ENCODE peak calls at places on chromosome 7, in seven cellular contexts. W is heart left ventricle, Q is stomach, S is prostate gland, Y is pancreas, D is HCT116, A is A549. Z is an unnamed sample.

GRCh38 chr7:142796501-142797341 is 26.0 kb downstream of the PRSS2 start:
- DNase-seq in W (no peak), Q (no peak), S (no peak), Y (no peak), D (no peak), A (no peak), Z (peak; percentile 80)

GRCh38 chr7:137731436-137731835 is 115.3 kb downstream of the DGKI start:
- DNase-seq in W (no peak), Q (no peak), S (no peak), Y (no peak), D (no peak), A (no peak), Z (no peak)

GRCh38 chr7:139730746-139731612 is 46.8 kb downstream of the HIPK2 start:
- DNase-seq in W (no peak), Q (peak; percentile 65), S (peak; percentile 40), Y (peak; percentile 38), D (no peak), A (no peak), Z (peak; percentile 23)

GRCh38 chr7:48390381-48391327 is 219.4 kb downstream of the ABCA13 start:
- DNase-seq in W (no peak), Q (no peak), S (no peak), Y (no peak), D (no peak), A (no peak), Z (no peak)

GRCh38 chr7:42194218-42194617 is 42.8 kb downstream of the GLI3 start:
- DNase-seq in W (no peak), Q (no peak), S (no peak), Y (no peak), D (no peak), A (no peak), Z (no peak)

GRCh38 chr7:140416560-140416959 is 12.7 kb downstream of the RAB19 start:
- DNase-seq in W (no peak), Q (no peak), S (no peak), Y (no peak), D (no peak), A (no peak), Z (no peak)

GRCh38 chr7:115911466-115911865 is 119.1 kb downstream of the TFEC start:
- DNase-seq in W (no peak), Q (no peak), S (no peak), Y (no peak), D (no peak), A (no peak), Z (no peak)

GRCh38 chr7:139762886-139763285 is 14.9 kb downstream of the HIPK2 start:
- DNase-seq in W (no peak), Q (no peak), S (no peak), Y (no peak), D (no peak), A (no peak), Z (peak; percentile 48)

GRCh38 chr7:142880886-142881505 is 4.5 kb downstream of the TRPV6 start:
- DNase-seq in W (no peak), Q (peak; percentile 58), S (no peak), Y (peak; percentile 53), D (peak; percentile 37), A (peak; percentile 29), Z (peak; percentile 89)

GRCh38 chr7:130930260-130930659 is 196.3 kb upstream of the KLF14 start:
- DNase-seq in W (no peak), Q (no peak), S (no peak), Y (no peak), D (no peak), A (peak; percentile 77), Z (no peak)

GRCh38 chr7:103387267-103387666 is 39.8 kb downstream of the PSMC2 start:
- DNase-seq in W (no peak), Q (no peak), S (no peak), Y (no peak), D (no peak), A (no peak), Z (no peak)

GRCh38 chr7:124364283-124364682 is 331.4 kb upstream of the TMEM229A start:
- DNase-seq in W (no peak), Q (no peak), S (no peak), Y (no peak), D (no peak), A (no peak), Z (no peak)

GRCh38 chr7:64888901-64889685 is 14.0 kb upstream of the ZNF273 start:
- DNase-seq in W (no peak), Q (peak; percentile 44), S (no peak), Y (peak; percentile 55), D (no peak), A (no peak), Z (peak; percentile 57)

GRCh38 chr7:388961-389701 is 99.2 kb downstream of the FOXL3 start:
- DNase-seq in W (peak; percentile 43), Q (no peak), S (no peak), Y (no peak), D (no peak), A (no peak), Z (peak; percentile 17)

GRCh38 chr7:117110480-117111315 is 157.4 kb downstream of the ST7 start:
- DNase-seq in W (no peak), Q (no peak), S (no peak), Y (no peak), D (no peak), A (no peak), Z (no peak)

GRCh38 chr7:148547946-148548345 is 42.6 kb upstream of the C7orf33 start:
- DNase-seq in W (no peak), Q (no peak), S (no peak), Y (no peak), D (no peak), A (no peak), Z (no peak)

GRCh38 chr7:16067695-16068094 is 353.6 kb downstream of the CRPPA start:
- DNase-seq in W (no peak), Q (no peak), S (no peak), Y (no peak), D (no peak), A (no peak), Z (no peak)

GRCh38 chr7:3301831-3302618 is 973 bp downstream of the SDK1 start:
- DNase-seq in W (no peak), Q (no peak), S (peak; percentile 8), Y (peak; percentile 43), D (no peak), A (peak; percentile 37), Z (peak; percentile 74)

GRCh38 chr7:15015545-15016314 is 113.2 kb upstream of the DGKB start:
- DNase-seq in W (no peak), Q (peak; percentile 27), S (peak; percentile 59), Y (peak; percentile 62), D (peak; percentile 87), A (peak; percentile 69), Z (peak; percentile 93)

GRCh38 chr7:134875867-134876266 is 96.4 kb downstream of the CALD1 start:
- DNase-seq in W (no peak), Q (no peak), S (no peak), Y (no peak), D (no peak), A (no peak), Z (no peak)

GRCh38 chr7:134870156-134870555 is 90.7 kb downstream of the CALD1 start:
- DNase-seq in W (no peak), Q (no peak), S (no peak), Y (no peak), D (no peak), A (no peak), Z (no peak)

GRCh38 chr7:134873253-134873652 is 93.8 kb downstream of the CALD1 start:
- DNase-seq in W (no peak), Q (no peak), S (no peak), Y (no peak), D (no peak), A (no peak), Z (no peak)

GRCh38 chr7:134870781-134871180 is 91.3 kb downstream of the CALD1 start:
- DNase-seq in W (no peak), Q (no peak), S (no peak), Y (no peak), D (no peak), A (no peak), Z (no peak)

DNA sequence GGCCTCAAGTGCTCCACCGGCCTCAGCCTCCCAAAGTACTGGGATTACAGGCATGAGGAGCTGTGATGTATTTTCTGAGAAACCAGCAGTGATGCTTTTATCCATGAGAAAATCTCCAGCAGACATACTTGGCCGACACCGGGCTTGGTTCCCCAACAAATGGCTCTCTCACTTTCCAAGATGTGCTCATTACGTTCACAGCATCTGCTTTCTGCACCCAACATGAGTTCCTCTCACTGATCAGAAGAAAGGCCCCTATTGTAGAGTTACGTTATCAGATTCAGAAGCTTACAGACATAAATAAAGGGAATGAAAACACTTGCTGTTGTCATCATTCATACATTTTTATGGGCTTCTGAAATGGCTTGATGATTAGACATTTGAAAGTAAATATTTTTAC is 95.0 kb downstream of the CALD1 start:
- DNase-seq in W (no peak), Q (no peak), S (no peak), Y (no peak), D (no peak), A (no peak), Z (no peak)
- H3K4me1 ChIP-seq in W (peaks cover 47% of the 10 kb centered on the region), Q (peaks cover 6% of the 10 kb centered on the region), S (no peaks in the 10 kb centered on the region), Y (no peaks in the 10 kb centered on the region), D (no peaks in the 10 kb centered on the region), A (peaks cover 11% of the 10 kb centered on the region), Z (no peaks in the 10 kb centered on the region)

GRCh38 chr7:55624813-55625212 is 52.5 kb upstream of the VOPP1 start:
- DNase-seq in W (no peak), Q (no peak), S (no peak), Y (no peak), D (no peak), A (no peak), Z (no peak)

GRCh38 chr7:55629051-55629677 is 56.9 kb upstream of the VOPP1 start:
- DNase-seq in W (no peak), Q (no peak), S (no peak), Y (no peak), D (no peak), A (no peak), Z (no peak)

GRCh38 chr7:55622241-55622835 is 50.0 kb upstream of the VOPP1 start:
- DNase-seq in W (no peak), Q (no peak), S (no peak), Y (no peak), D (no peak), A (no peak), Z (no peak)

GRCh38 chr7:55618913-55619312 is 46.6 kb upstream of the VOPP1 start:
- DNase-seq in W (no peak), Q (no peak), S (no peak), Y (no peak), D (no peak), A (no peak), Z (no peak)

DNA sequence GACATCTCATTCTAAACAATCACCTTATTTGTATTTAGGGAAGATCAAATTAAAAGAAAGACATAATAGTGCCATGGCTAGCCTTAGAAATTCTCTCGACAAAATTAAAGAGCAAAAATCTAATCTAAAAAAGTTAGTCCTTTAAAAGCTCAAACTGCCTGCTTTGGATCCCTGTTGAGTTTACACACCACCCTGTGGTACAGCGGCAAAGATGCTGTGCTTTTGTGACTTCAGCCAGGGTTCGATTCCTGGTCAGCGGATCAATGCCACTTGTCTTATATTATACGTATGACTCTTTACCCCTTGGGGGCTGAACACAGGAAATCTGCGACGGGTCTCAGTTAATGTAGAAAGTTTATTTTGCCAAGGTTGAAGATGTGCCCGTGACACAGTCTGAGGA is 51.3 kb upstream of the VOPP1 start:
- DNase-seq in W (no peak), Q (no peak), S (no peak), Y (no peak), D (no peak), A (no peak), Z (no peak)
- H3K9me3 ChIP-seq in W (peaks cover 13% of the 10 kb centered on the region), Q (peaks cover 24% of the 10 kb centered on the region), S (no peaks in the 10 kb centered on the region), Y (no peaks in the 10 kb centered on the region), D (peaks cover 3% of the 10 kb centered on the region), A (peaks cover 15% of the 10 kb centered on the region), Z (peaks cover 39% of the 10 kb centered on the region)

GRCh38 chr7:76129836-76130235 is 71.9 kb upstream of the SRRM3 start:
- DNase-seq in W (no peak), Q (no peak), S (no peak), Y (no peak), D (no peak), A (no peak), Z (no peak)
- H3K4me1 ChIP-seq in W (no peaks in the 10 kb centered on the region), Q (no peaks in the 10 kb centered on the region), S (no peaks in the 10 kb centered on the region), Y (no peaks in the 10 kb centered on the region), D (no peaks in the 10 kb centered on the region), A (peaks cover 11% of the 10 kb centered on the region), Z (no peaks in the 10 kb centered on the region)

GRCh38 chr7:94049615-94050014 is 45.5 kb upstream of the BET1 start:
- DNase-seq in W (no peak), Q (no peak), S (no peak), Y (no peak), D (no peak), A (no peak), Z (no peak)
- H3K9me3 ChIP-seq in W (no peaks in the 10 kb centered on the region), Q (no peaks in the 10 kb centered on the region), S (no peaks in the 10 kb centered on the region), Y (no peaks in the 10 kb centered on the region), D (no peaks in the 10 kb centered on the region), A (no peaks in the 10 kb centered on the region), Z (no peaks in the 10 kb centered on the region)

Z was measured in endodermal cell.